ENCODE peak calls at places on chromosomes 7 and 10, in ten cellular contexts. V, W, R, N, I, O, G, H, B and K are unnamed samples.
A peak's percentile ranks its signal among the peaks of the same experiment; 100 is the strongest.

GRCh38 chr10:43707755-43708154 is 59.1 kb upstream of the ZNF32 start:
- DNase-seq in R (no peak), I (no peak), W (no peak), B (no peak), H (no peak), V (no peak), N (no peak), G (peak; percentile 50), O (peak; percentile 78), K (no peak)

GRCh38 chr7:50304158-50304910 is at the start of gene IKZF1:
- DNase-seq in H (no peak), G (peak; percentile 67), I (no peak), O (peak; percentile 96), N (peak; percentile 33), W (no peak), V (peak; percentile 45), R (peak; percentile 67), B (no peak), K (peak; percentile 55)

GRCh38 chr10:132850246-132850645 is 64.3 kb upstream of the NKX6-2 start:
- DNase-seq in N (no peak), W (peak; percentile 32), R (no peak), B (no peak), H (no peak), O (peak; percentile 60), I (no peak), V (no peak), G (no peak), K (no peak)

GRCh38 chr10:126156012-126156411 is 232.3 kb downstream of the ADAM12 start:
- DNase-seq in O (no peak), N (no peak), W (no peak), R (no peak), I (no peak), B (no peak), V (no peak), G (no peak), H (no peak), K (no peak)

GRCh38 chr10:24467605-24468004 is 256.1 kb downstream of the ARHGAP21 start:
- DNase-seq in O (no peak), B (no peak), R (no peak), I (peak; percentile 55), V (no peak), G (no peak), W (no peak), H (no peak), N (no peak), K (no peak)

GRCh38 chr7:88127637-88128290 is 92.1 kb downstream of the SRI start:
- DNase-seq in H (no peak), R (no peak), O (no peak), N (no peak), I (no peak), G (no peak), V (no peak), B (no peak), W (no peak), K (no peak)

GRCh38 chr7:29917583-29917982 is 72.0 kb downstream of the SCRN1 start:
- DNase-seq in W (no peak), V (no peak), O (no peak), H (no peak), R (no peak), I (no peak), G (no peak), B (no peak), N (peak; percentile 87), K (no peak)

GRCh38 chr10:92142512-92142911 is 148.4 kb downstream of the CPEB3 start:
- DNase-seq in R (no peak), I (no peak), W (no peak), H (no peak), G (no peak), B (no peak), O (no peak), N (no peak), V (no peak), K (no peak)

GRCh38 chr7:151264615-151265014 is 16.1 kb upstream of the SMARCD3 start:
- DNase-seq in G (no peak), H (no peak), N (no peak), V (no peak), O (peak; percentile 62), B (no peak), R (no peak), W (no peak), I (no peak), K (no peak)

GRCh38 chr7:139071683-139072082 is 35.8 kb upstream of the ZC3HAV1L start:
- DNase-seq in I (no peak), B (no peak), R (no peak), H (no peak), V (no peak), N (no peak), G (no peak), O (no peak), W (no peak), K (no peak)

GRCh38 chr10:13000431-13000830 is 1.1 kb downstream of the CCDC3 start:
- DNase-seq in W (no peak), H (no peak), G (no peak), I (no peak), O (no peak), B (no peak), V (no peak), N (no peak), R (no peak), K (no peak)

GRCh38 chr10:43076876-43077420 is at the start of gene RET:
- DNase-seq in N (no peak), V (no peak), G (peak; percentile 60), I (no peak), W (no peak), B (no peak), H (peak; percentile 51), R (peak; percentile 70), O (no peak), K (peak; percentile 76)

GRCh38 chr7:84232653-84233052 is 38.1 kb upstream of the SEMA3A start:
- DNase-seq in H (no peak), N (no peak), R (no peak), G (no peak), I (peak; percentile 63), W (no peak), O (no peak), B (peak; percentile 40), V (no peak), K (no peak)
- TF ChIP-seq CTCF in H (no peak), N (no peak), R (no peak), G (no peak), I (peak; percentile 24), W (peak; percentile 46), O (no peak), B (peak; percentile 48), V (no peak), K (no peak)

GRCh38 chr10:472241-472910 is 217.1 kb downstream of the DIP2C start:
- DNase-seq in R (no peak), N (no peak), H (no peak), O (no peak), B (no peak), G (no peak), V (no peak), W (peak; percentile 63), I (no peak), K (no peak)

GRCh38 chr10:474406-474805 is 215.1 kb downstream of the DIP2C start:
- DNase-seq in R (no peak), V (no peak), H (no peak), O (no peak), B (no peak), G (no peak), I (no peak), W (no peak), N (no peak), K (no peak)

GRCh38 chr10:469947-470338 is 219.5 kb downstream of the DIP2C start:
- DNase-seq in R (no peak), V (no peak), G (no peak), I (no peak), O (no peak), W (no peak), H (no peak), B (no peak), N (no peak), K (no peak)

GRCh38 chr10:474946-475345 is 214.5 kb downstream of the DIP2C start:
- DNase-seq in N (no peak), B (no peak), H (no peak), G (no peak), R (no peak), O (no peak), W (no peak), V (no peak), I (no peak), K (no peak)

DNA sequence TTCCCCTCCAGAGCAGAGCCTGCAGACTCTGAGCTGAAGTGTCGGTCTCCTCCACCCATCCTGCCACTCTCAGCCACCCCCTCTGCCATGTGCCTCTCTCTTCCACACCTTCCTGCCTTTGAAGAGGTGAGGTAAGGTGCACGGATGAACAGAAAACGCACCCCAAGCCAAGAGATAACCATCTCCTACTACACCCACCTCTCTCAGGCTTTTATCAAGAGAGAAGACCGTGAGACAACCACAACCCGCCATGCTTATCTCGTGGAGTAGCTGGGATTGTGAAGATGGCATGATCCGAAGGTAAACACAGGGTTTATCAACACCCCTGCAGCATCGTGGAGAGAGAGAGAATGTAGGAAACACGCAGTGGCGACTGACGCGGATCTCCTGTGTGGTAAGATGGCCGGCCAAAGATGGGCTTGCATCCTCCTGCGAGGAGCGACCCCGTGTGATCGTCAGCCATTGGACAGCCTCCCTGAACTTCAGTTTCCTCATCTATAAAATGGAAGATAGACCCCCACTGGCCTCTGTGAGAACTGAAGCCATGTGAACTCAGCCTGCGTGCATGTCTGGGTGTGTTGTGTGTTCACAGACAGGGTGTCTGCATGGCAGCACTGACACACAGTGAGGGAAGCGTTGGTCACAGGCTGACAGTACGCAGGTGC is 219.0 kb downstream of the DIP2C start:
- DNase-seq in H (no peak), V (no peak), G (no peak), R (no peak), W (peak; percentile 34), B (no peak), O (no peak), I (no peak), N (no peak), K (no peak)
- TF ChIP-seq CTCF in H (no peak), V (no peak), G (no peak), R (no peak), W (no peak), B (no peak), O (no peak), I (no peak), N (no peak), K (no peak)

DNA sequence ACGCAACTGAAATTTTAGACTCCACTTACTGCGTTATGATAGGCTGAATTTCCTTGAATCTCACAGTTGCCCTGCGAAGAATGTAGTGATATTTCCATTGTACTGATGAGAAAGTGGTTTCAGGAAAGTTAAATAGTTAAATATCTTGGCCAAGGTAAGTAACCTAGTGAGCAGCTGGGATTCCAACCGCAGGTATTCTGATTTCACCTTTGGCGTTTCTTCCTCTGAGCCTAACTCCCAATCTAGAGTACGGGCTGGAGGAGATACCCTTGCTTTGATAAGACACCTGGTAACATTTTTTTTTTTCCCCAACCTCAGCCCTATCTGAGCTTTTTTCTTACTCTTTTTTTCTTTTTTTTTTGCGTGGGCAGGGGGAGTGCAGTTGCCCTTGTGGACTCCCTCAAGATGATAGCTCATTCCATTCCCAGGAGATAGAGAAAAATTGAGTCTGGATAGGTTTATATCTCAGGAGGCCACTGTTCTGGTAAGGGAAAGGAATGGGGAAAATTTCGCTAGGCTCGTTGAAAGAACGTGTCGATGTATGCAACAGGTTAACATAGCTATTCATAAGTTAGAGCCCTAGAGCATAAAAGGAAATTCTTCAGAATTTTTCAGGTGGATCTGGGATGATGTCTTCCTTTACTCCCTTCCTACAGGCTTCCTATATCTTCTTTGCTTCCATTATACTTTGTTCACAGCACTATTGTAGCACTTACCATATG is 3.1 kb upstream of the TAS2R38 start:
- DNase-seq in B (no peak), G (no peak), N (no peak), V (no peak), R (no peak), H (no peak), I (no peak), O (no peak), W (no peak), K (no peak)
- TF ChIP-seq CTCF in B (no peak), G (peak; percentile 6), N (no peak), V (no peak), R (no peak), H (peak; percentile 68), I (no peak), O (no peak), W (no peak), K (no peak)

GRCh38 chr10:50788951-50789904 is 49.5 kb downstream of the ASAH2B start:
- DNase-seq in R (no peak), H (peak; percentile 56), O (no peak), N (peak; percentile 8), V (peak; percentile 12), W (no peak), I (peak; percentile 42), B (no peak), G (no peak), K (peak; percentile 12)
- TF ChIP-seq CTCF in R (no peak), H (peak; percentile 52), O (no peak), N (peak; percentile 33), V (peak; percentile 44), W (peak; percentile 51), I (peak; percentile 65), B (peak; percentile 37), G (peak; percentile 63), K (peak; percentile 25)